ENCODE peak calls at places on chromosome 12, in six cellular contexts. One of them, this sample, is unnamed.

GRCh38 chr12:90712671-90713070 is 242.3 kb downstream of the CCER1 start:
- DNase-seq in ELR: peak
- DNase-seq in left cardiac atrium: no peak
- DNase-seq in OCI-LY7: no peak
- DNase-seq in SIG-M5: no peak
- DNase-seq in neural progenitor cell: no peak
- DNase-seq in this sample: no peak

GRCh38 chr12:120680165-120680738 is 6.7 kb upstream of the MLEC start:
- DNase-seq in OCI-LY7: peak
- DNase-seq in neural progenitor cell: no peak
- DNase-seq in SIG-M5: no peak
- DNase-seq in ELR: no peak
- DNase-seq in left cardiac atrium: no peak
- DNase-seq in this sample: no peak

GRCh38 chr12:65822732-65823480 is 1.4 kb upstream of the HMGA2 start:
- DNase-seq in SIG-M5: no peak
- DNase-seq in neural progenitor cell: peak
- DNase-seq in left cardiac atrium: peak
- DNase-seq in ELR: peak
- DNase-seq in OCI-LY7: no peak
- DNase-seq in this sample: peak

GRCh38 chr12:127245009-127245408 is 1022.0 kb upstream of the TMEM132C start:
- DNase-seq in left cardiac atrium: no peak
- DNase-seq in ELR: no peak
- DNase-seq in SIG-M5: no peak
- DNase-seq in neural progenitor cell: no peak
- DNase-seq in OCI-LY7: no peak
- DNase-seq in this sample: no peak

GRCh38 chr12:64273527-64274403 is 51.7 kb upstream of the KICS2 start:
- DNase-seq in left cardiac atrium: no peak
- DNase-seq in OCI-LY7: no peak
- DNase-seq in ELR: peak
- DNase-seq in SIG-M5: no peak
- DNase-seq in neural progenitor cell: peak
- DNase-seq in this sample: peak

GRCh38 chr12:39586811-39587210 is 32.8 kb downstream of the ABCD2 start:
- DNase-seq in SIG-M5: no peak
- DNase-seq in OCI-LY7: no peak
- DNase-seq in left cardiac atrium: no peak
- DNase-seq in neural progenitor cell: no peak
- DNase-seq in ELR: no peak
- DNase-seq in this sample: no peak

GRCh38 chr12:31959701-31960391 is 631 bp downstream of the RESF1 start:
- DNase-seq in neural progenitor cell: peak
- DNase-seq in left cardiac atrium: peak
- DNase-seq in ELR: peak
- DNase-seq in OCI-LY7: peak
- DNase-seq in SIG-M5: no peak
- DNase-seq in this sample: peak

GRCh38 chr12:48810817-48811453 is 7.4 kb upstream of the CACNB3 start:
- DNase-seq in left cardiac atrium: no peak
- DNase-seq in SIG-M5: no peak
- DNase-seq in OCI-LY7: no peak
- DNase-seq in ELR: peak
- DNase-seq in neural progenitor cell: no peak
- DNase-seq in this sample: no peak

GRCh38 chr12:47102845-47103666 is 23.3 kb upstream of the AMIGO2 start:
- DNase-seq in OCI-LY7: no peak
- DNase-seq in ELR: peak
- DNase-seq in SIG-M5: no peak
- DNase-seq in neural progenitor cell: no peak
- DNase-seq in left cardiac atrium: no peak
- DNase-seq in this sample: no peak

GRCh38 chr12:64611430-64612286 is 1.4 kb downstream of the RASSF3 start:
- DNase-seq in neural progenitor cell: peak
- DNase-seq in OCI-LY7: peak
- DNase-seq in SIG-M5: no peak
- DNase-seq in left cardiac atrium: peak
- DNase-seq in ELR: peak
- DNase-seq in this sample: no peak

GRCh38 chr12:117333331-117334000 is 28.0 kb downstream of the NOS1 start:
- DNase-seq in ELR: no peak
- DNase-seq in neural progenitor cell: no peak
- DNase-seq in left cardiac atrium: no peak
- DNase-seq in SIG-M5: peak
- DNase-seq in OCI-LY7: no peak
- DNase-seq in this sample: peak

GRCh38 chr12:93766802-93767523 is 89.8 kb downstream of the CRADD start:
- DNase-seq in neural progenitor cell: peak
- DNase-seq in SIG-M5: no peak
- DNase-seq in ELR: peak
- DNase-seq in OCI-LY7: no peak
- DNase-seq in left cardiac atrium: no peak
- DNase-seq in this sample: no peak

GRCh38 chr12:132445884-132446471 is 44.0 kb upstream of the FBRSL1 start:
- DNase-seq in OCI-LY7: peak
- DNase-seq in left cardiac atrium: peak
- DNase-seq in neural progenitor cell: peak
- DNase-seq in ELR: peak
- DNase-seq in SIG-M5: peak
- DNase-seq in this sample: peak

GRCh38 chr12:132807295-132808222 is 21.1 kb downstream of the GOLGA3 start:
- DNase-seq in ELR: no peak
- DNase-seq in left cardiac atrium: no peak
- DNase-seq in OCI-LY7: peak
- DNase-seq in neural progenitor cell: no peak
- DNase-seq in SIG-M5: no peak
- DNase-seq in this sample: peak

GRCh38 chr12:23751641-23752040 is 197.8 kb downstream of the SOX5 start:
- DNase-seq in ELR: no peak
- DNase-seq in neural progenitor cell: no peak
- DNase-seq in OCI-LY7: no peak
- DNase-seq in left cardiac atrium: no peak
- DNase-seq in SIG-M5: no peak
- DNase-seq in this sample: no peak

GRCh38 chr12:1357711-1358110 is 236.7 kb downstream of the FBXL14 start:
- DNase-seq in left cardiac atrium: no peak
- DNase-seq in OCI-LY7: no peak
- DNase-seq in neural progenitor cell: no peak
- DNase-seq in SIG-M5: no peak
- DNase-seq in ELR: no peak
- DNase-seq in this sample: peak

GRCh38 chr12:46371718-46372130 is 849 bp downstream of the SLC38A2 start:
- DNase-seq in OCI-LY7: peak
- DNase-seq in SIG-M5: no peak
- DNase-seq in neural progenitor cell: peak
- DNase-seq in ELR: peak
- DNase-seq in left cardiac atrium: peak
- DNase-seq in this sample: peak

GRCh38 chr12:56154246-56154771 is 1.9 kb downstream of the MYL6B start:
- DNase-seq in OCI-LY7: peak
- DNase-seq in left cardiac atrium: no peak
- DNase-seq in ELR: no peak
- DNase-seq in neural progenitor cell: no peak
- DNase-seq in SIG-M5: no peak
- DNase-seq in this sample: peak

GRCh38 chr12:64826234-64826633 is 1.8 kb downstream of the TBC1D30 start:
- DNase-seq in OCI-LY7: no peak
- DNase-seq in left cardiac atrium: peak
- DNase-seq in neural progenitor cell: peak
- DNase-seq in ELR: peak
- DNase-seq in SIG-M5: no peak
- DNase-seq in this sample: no peak

GRCh38 chr12:58143498-58143897 is 202.1 kb downstream of the ATP23 start:
- DNase-seq in ELR: no peak
- DNase-seq in OCI-LY7: no peak
- DNase-seq in left cardiac atrium: no peak
- DNase-seq in SIG-M5: no peak
- DNase-seq in neural progenitor cell: no peak
- DNase-seq in this sample: no peak

GRCh38 chr12:68901145-68901544 is 31.8 kb downstream of the CPM start:
- DNase-seq in SIG-M5: no peak
- DNase-seq in OCI-LY7: no peak
- DNase-seq in left cardiac atrium: no peak
- DNase-seq in ELR: no peak
- DNase-seq in neural progenitor cell: no peak
- DNase-seq in this sample: no peak

GRCh38 chr12:72271741-72272661 is at the start of gene TRHDE:
- DNase-seq in left cardiac atrium: peak
- DNase-seq in neural progenitor cell: peak
- DNase-seq in ELR: peak
- DNase-seq in OCI-LY7: no peak
- DNase-seq in SIG-M5: no peak
- DNase-seq in this sample: peak

GRCh38 chr12:2832550-2833127 is 2.2 kb downstream of the NRIP2 start:
- DNase-seq in SIG-M5: no peak
- DNase-seq in left cardiac atrium: no peak
- DNase-seq in ELR: no peak
- DNase-seq in neural progenitor cell: no peak
- DNase-seq in OCI-LY7: no peak
- DNase-seq in this sample: no peak

GRCh38 chr12:14071833-14072232 is 90.4 kb upstream of the GRIN2B start:
- DNase-seq in SIG-M5: no peak
- DNase-seq in left cardiac atrium: no peak
- DNase-seq in neural progenitor cell: no peak
- DNase-seq in ELR: no peak
- DNase-seq in OCI-LY7: no peak
- DNase-seq in this sample: no peak

GRCh38 chr12:109098142-109098652 is 800 bp downstream of the UNG start:
- DNase-seq in ELR: peak
- DNase-seq in neural progenitor cell: no peak
- DNase-seq in SIG-M5: no peak
- DNase-seq in OCI-LY7: no peak
- DNase-seq in left cardiac atrium: peak
- DNase-seq in this sample: no peak

This sample was measured in WERI-Rb-1.